ENCODE peak calls at places on chromosome 4, in four cellular contexts. One of them, this sample, is unnamed.

GRCh38 chr4:8032381-8032780 is 92.7 kb upstream of the AFAP1 start:
- DNase-seq in left colon: no peak
- DNase-seq in neural crest cell: no peak
- DNase-seq in fibroblast of gingiva: no peak
- DNase-seq in this sample: no peak

GRCh38 chr4:56668267-56668666 is 12.8 kb downstream of the HOPX start:
- DNase-seq in fibroblast of gingiva: no peak
- DNase-seq in left colon: no peak
- DNase-seq in neural crest cell: no peak
- DNase-seq in this sample: no peak

GRCh38 chr4:162645381-162645780 is 481.6 kb upstream of the FSTL5 start:
- DNase-seq in left colon: no peak
- DNase-seq in neural crest cell: no peak
- DNase-seq in fibroblast of gingiva: no peak
- DNase-seq in this sample: no peak

GRCh38 chr4:181225616-181226261 is 1017.5 kb upstream of the TENM3 start:
- DNase-seq in neural crest cell: no peak
- DNase-seq in left colon: no peak
- DNase-seq in fibroblast of gingiva: no peak
- DNase-seq in this sample: no peak

GRCh38 chr4:86895692-86896488 is 3.7 kb upstream of the C4orf36 start:
- DNase-seq in fibroblast of gingiva: peak; percentile 63
- DNase-seq in neural crest cell: peak; percentile 18
- DNase-seq in left colon: no peak
- DNase-seq in this sample: no peak

GRCh38 chr4:126465341-126465740 is 1150.6 kb downstream of the FAT4 start:
- DNase-seq in fibroblast of gingiva: peak; percentile 51
- DNase-seq in left colon: no peak
- DNase-seq in neural crest cell: no peak
- DNase-seq in this sample: no peak

GRCh38 chr4:148692242-148692641 is 250.0 kb upstream of the NR3C2 start:
- DNase-seq in fibroblast of gingiva: no peak
- DNase-seq in left colon: peak; percentile 78
- DNase-seq in neural crest cell: no peak
- DNase-seq in this sample: no peak

GRCh38 chr4:83569967-83570366 is 34.1 kb downstream of the GPAT3 start:
- DNase-seq in left colon: no peak
- DNase-seq in fibroblast of gingiva: no peak
- DNase-seq in neural crest cell: no peak
- DNase-seq in this sample: no peak

This sample was measured in body of pancreas.